ENCODE peak calls at places on chromosome 1, in six cellular contexts. S is IMR-90, G is HepG2, A is A549, V is GM12878, N is HEK293T. W is an unnamed sample.
A peak's percentile ranks its signal among the peaks of the same experiment; 100 is the strongest.

GRCh38 chr1:2556277-2557145 is at the start of gene TNFRSF14:
- DNase-seq in A (no peak), S (peak; percentile 35), G (no peak), V (no peak), N (no peak), W (peak; percentile 74)

GRCh38 chr1:67639336-67639735 is 45.7 kb upstream of the GADD45A start:
- DNase-seq in S (no peak), N (no peak), G (no peak), V (no peak), A (no peak), W (no peak)

GRCh38 chr1:8294170-8294697 is 23.7 kb upstream of the SLC45A1 start:
- DNase-seq in S (no peak), N (no peak), V (no peak), A (no peak), G (no peak), W (no peak)

GRCh38 chr1:167489581-167490340 is 28.6 kb downstream of the CD247 start:
- DNase-seq in N (no peak), S (no peak), G (no peak), V (no peak), A (no peak), W (no peak)

GRCh38 chr1:203986887-203987461 is 85.9 kb upstream of the SOX13 start:
- DNase-seq in G (no peak), S (no peak), N (no peak), A (no peak), V (no peak), W (no peak)

GRCh38 chr1:94463765-94464330 is 45.7 kb downstream of the ABCD3 start:
- DNase-seq in S (peak; percentile 71), A (peak; percentile 66), N (peak; percentile 63), G (peak; percentile 71), V (no peak), W (peak; percentile 17)

GRCh38 chr1:154371436-154371835 is 33.7 kb upstream of the IL6R start:
- DNase-seq in V (no peak), A (no peak), N (no peak), G (no peak), S (no peak), W (no peak)

GRCh38 chr1:244576259-244576892 is 76.5 kb upstream of the DESI2 start:
- DNase-seq in A (peak; percentile 12), V (no peak), G (no peak), N (no peak), S (no peak), W (no peak)

GRCh38 chr1:21508580-21509350 is 458 bp upstream of the ALPL start:
- DNase-seq in S (peak; percentile 31), A (peak; percentile 30), V (no peak), N (peak; percentile 91), G (no peak), W (peak; percentile 98)

GRCh38 chr1:25105836-25106235 is 126.5 kb downstream of the SYF2 start:
- DNase-seq in A (no peak), V (no peak), G (no peak), N (no peak), S (no peak), W (no peak)

GRCh38 chr1:43853161-43853921 is 80.3 kb upstream of the ARTN start:
- DNase-seq in V (peak; percentile 87), G (no peak), S (peak; percentile 79), N (no peak), A (no peak), W (no peak)

GRCh38 chr1:36675106-36675505 is 192.4 kb upstream of the CSF3R start:
- DNase-seq in V (no peak), N (no peak), A (no peak), G (no peak), S (no peak), W (no peak)

GRCh38 chr1:6519491-6519934 is 28.0 kb upstream of the PLEKHG5 start:
- DNase-seq in N (no peak), S (no peak), A (no peak), G (no peak), V (no peak), W (no peak)

GRCh38 chr1:2584822-2585317 is 1.7 kb upstream of the PRXL2B start:
- DNase-seq in V (no peak), N (no peak), S (no peak), A (no peak), G (no peak), W (no peak)

GRCh38 chr1:15303912-15304311 is 56.9 kb downstream of the FHAD1 start:
- DNase-seq in N (no peak), A (no peak), V (no peak), G (no peak), S (no peak), W (no peak)

GRCh38 chr1:113879459-113880038 is 7.8 kb downstream of the BCL2L15 start:
- DNase-seq in V (no peak), A (no peak), N (no peak), G (no peak), S (peak; percentile 41), W (no peak)

GRCh38 chr1:224786533-224787249 is 142.8 kb upstream of the DNAH14 start:
- DNase-seq in G (no peak), N (no peak), V (no peak), A (no peak), S (peak; percentile 4), W (no peak)

GRCh38 chr1:3504151-3504822 is 49.8 kb downstream of the ARHGEF16 start:
- DNase-seq in S (peak; percentile 89), N (no peak), V (no peak), G (no peak), A (peak; percentile 74), W (no peak)

GRCh38 chr1:233364695-233365539 is 37.4 kb downstream of the MAP3K21 start:
- DNase-seq in A (peak; percentile 49), N (no peak), G (no peak), V (no peak), S (peak; percentile 23), W (no peak)

GRCh38 chr1:160360227-160360695 is 6.6 kb upstream of the NHLH1 start:
- DNase-seq in N (no peak), V (no peak), G (no peak), A (no peak), S (no peak), W (no peak)

GRCh38 chr1:204213668-204214662 is at the start of gene GOLT1A:
- DNase-seq in G (peak; percentile 90), S (peak; percentile 87), A (peak; percentile 91), N (no peak), V (peak; percentile 28), W (peak; percentile 71)

GRCh38 chr1:174995121-174995520 is 4.6 kb upstream of the CACYBP start:
- DNase-seq in N (no peak), G (peak; percentile 21), S (peak; percentile 16), V (no peak), A (no peak), W (no peak)

GRCh38 chr1:174998569-174999215 is 1.1 kb upstream of the CACYBP start:
- DNase-seq in G (peak; percentile 72), S (peak; percentile 36), A (peak; percentile 73), V (peak; percentile 54), N (peak; percentile 46), W (peak; percentile 62)

GRCh38 chr1:174996474-174996873 is 3.3 kb upstream of the CACYBP start:
- DNase-seq in V (no peak), G (no peak), N (no peak), A (no peak), S (peak; percentile 49), W (no peak)

GRCh38 chr1:174999216-174999925 is 376 bp upstream of the CACYBP start:
- DNase-seq in N (peak; percentile 94), S (peak; percentile 99), V (peak; percentile 98), A (peak; percentile 99), G (peak; percentile 97), W (peak; percentile 96)

DNA sequence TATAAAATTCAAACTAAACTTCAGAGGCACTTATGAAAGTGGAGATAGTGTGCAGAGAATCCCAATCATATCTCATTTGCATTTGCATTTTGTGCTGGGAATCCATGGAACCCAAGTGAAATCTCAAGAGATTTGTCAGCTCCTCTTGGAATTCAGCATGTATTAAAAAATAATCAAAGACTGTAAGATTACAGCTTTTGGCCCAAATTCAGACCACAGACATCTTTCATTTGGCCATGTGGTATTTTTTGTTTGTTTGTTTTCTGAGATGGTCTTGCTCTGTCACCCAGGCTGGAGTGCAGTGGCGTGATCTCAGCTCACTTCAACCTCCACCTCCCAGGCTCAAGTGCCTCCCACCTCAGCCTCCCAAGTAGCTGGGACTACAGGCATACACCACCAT is 3.8 kb upstream of the CACYBP start:
- DNase-seq in G (no peak), A (no peak), S (peak; percentile 61), V (no peak), N (no peak), W (no peak)
- TF ChIP-seq BHLHE40 in G (no peak), A (no peak), S (peak; percentile 29), V (no peak), N (no peak), W (no peak)

GRCh38 chr1:47555307-47555706 is 117.5 kb downstream of the FOXD2 start:
- DNase-seq in N (no peak), V (no peak), G (no peak), S (no peak), A (peak; percentile 64), W (no peak)

GRCh38 chr1:47558601-47559593 is 121.1 kb downstream of the FOXD2 start:
- DNase-seq in V (no peak), S (no peak), N (peak; percentile 37), A (peak; percentile 24), G (peak; percentile 17), W (no peak)

GRCh38 chr1:47555841-47556616 is 118.2 kb downstream of the FOXD2 start:
- DNase-seq in G (no peak), V (no peak), N (no peak), S (no peak), A (no peak), W (no peak)

GRCh38 chr1:47554901-47555300 is 117.1 kb downstream of the FOXD2 start:
- DNase-seq in G (no peak), V (no peak), A (no peak), N (no peak), S (peak; percentile 17), W (no peak)

GRCh38 chr1:47557086-47557866 is 119.4 kb downstream of the FOXD2 start:
- DNase-seq in A (no peak), S (no peak), V (no peak), N (no peak), G (no peak), W (no peak)
- TF ChIP-seq BHLHE40 in A (no peak), S (no peak), V (no peak), N (no peak), G (no peak), W (no peak)

GRCh38 chr1:18384477-18384876 is 96.3 kb upstream of the KLHDC7A start:
- DNase-seq in A (no peak), S (no peak), G (no peak), N (no peak), V (no peak), W (no peak)
- TF ChIP-seq BHLHE40 in A (no peak), S (no peak), G (no peak), N (no peak), V (no peak), W (no peak)

DNA sequence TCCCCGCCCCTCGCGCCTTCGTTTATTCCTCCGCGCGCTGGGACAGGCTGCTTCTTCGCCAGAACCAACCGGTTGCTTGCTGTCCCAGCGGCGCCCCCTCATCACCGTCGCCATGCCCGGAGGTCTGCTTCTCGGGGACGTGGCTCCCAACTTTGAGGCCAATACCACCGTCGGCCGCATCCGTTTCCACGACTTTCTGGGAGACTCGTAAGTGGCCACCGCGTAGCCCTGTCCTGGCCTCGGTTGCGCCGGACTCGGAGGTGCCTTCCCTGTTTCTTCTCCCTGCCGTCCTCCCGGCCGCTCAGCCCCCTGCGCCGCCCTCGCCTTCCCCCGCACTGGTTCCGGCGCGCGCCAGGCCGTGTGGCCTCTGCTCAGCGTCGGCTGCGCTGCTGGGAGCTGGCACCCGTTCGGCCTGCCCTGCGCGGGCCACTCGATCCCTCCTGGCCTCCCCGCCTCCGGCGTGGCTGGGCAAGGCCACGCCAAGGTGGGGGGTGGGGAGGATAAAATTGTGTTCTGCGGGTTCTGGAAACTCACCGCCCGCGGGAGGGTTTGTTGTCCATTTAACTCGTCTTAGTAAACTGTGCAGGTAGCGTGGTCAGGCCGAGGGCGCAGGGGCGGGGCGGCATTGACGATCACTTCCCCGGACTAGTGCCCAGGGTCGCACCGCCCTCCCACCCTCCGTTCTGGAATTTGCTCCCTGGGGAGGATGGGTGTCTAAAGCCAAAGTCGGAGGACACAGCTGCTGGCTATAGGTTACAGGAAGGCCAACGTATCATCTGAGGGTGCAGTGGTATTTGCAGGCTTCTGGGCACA is at the start of gene PRDX6:
- DNase-seq in G (peak; percentile 48), N (peak; percentile 56), V (no peak), S (peak; percentile 79), A (no peak), W (no peak)
- TF ChIP-seq BHLHE40 in G (no peak), N (no peak), V (no peak), S (no peak), A (no peak), W (no peak)

W was measured in K562.